ENCODE peak calls at places on chromosomes 1 and 21, in seven cellular contexts. K, J, W, A, Q, M and O are unnamed samples.

GRCh38 chr1:204941415-204942338 is 71.0 kb downstream of the NFASC start:
- DNase-seq in M (peak), W (peak), Q (peak), J (peak), A (peak), K (peak), O (peak)

GRCh38 chr1:12258272-12258671 is 28.4 kb downstream of the VPS13D start:
- DNase-seq in J (no peak), M (no peak), K (no peak), W (no peak), A (no peak), Q (no peak), O (no peak)

GRCh38 chr1:202967684-202968281 is 726 bp upstream of the CYB5R1 start:
- DNase-seq in Q (no peak), K (no peak), W (no peak), M (peak), A (peak), J (peak), O (no peak)

GRCh38 chr1:235917267-235917811 is 50.6 kb upstream of the LYST start:
- DNase-seq in J (peak), W (no peak), A (peak), Q (peak), K (peak), M (peak), O (peak)

GRCh38 chr1:57934745-57935144 is 510.9 kb upstream of the DAB1 start:
- DNase-seq in A (no peak), J (no peak), W (no peak), K (no peak), Q (no peak), M (no peak), O (no peak)

GRCh38 chr1:193183019-193183643 is 3.3 kb downstream of the B3GALT2 start:
- DNase-seq in K (peak), Q (peak), M (peak), J (no peak), W (peak), A (peak), O (peak)

GRCh38 chr1:223785808-223786207 is 59.9 kb downstream of the TP53BP2 start:
- DNase-seq in M (no peak), Q (no peak), K (no peak), J (no peak), W (no peak), A (no peak), O (no peak)

GRCh38 chr1:3687509-3687908 is 35.2 kb downstream of the TP73 start:
- DNase-seq in K (no peak), W (no peak), J (no peak), Q (no peak), M (no peak), A (no peak), O (no peak)

GRCh38 chr1:219381396-219381795 is 207.7 kb downstream of the LYPLAL1 start:
- DNase-seq in M (no peak), J (no peak), A (no peak), K (no peak), Q (no peak), W (no peak), O (no peak)

GRCh38 chr1:219555031-219555667 is 57.8 kb downstream of the ZC3H11B start:
- DNase-seq in W (peak), J (no peak), A (peak), K (no peak), M (peak), Q (peak), O (no peak)

GRCh38 chr1:12173631-12174121 is 6.9 kb downstream of the TNFRSF1B start:
- DNase-seq in M (no peak), A (no peak), W (no peak), Q (no peak), J (peak), K (no peak), O (no peak)

GRCh38 chr21:32392880-32393676 is at the start of gene URB1:
- DNase-seq in W (peak), A (peak), J (peak), K (peak), Q (peak), M (peak), O (peak)

GRCh38 chr1:11731719-11732283 is 4.1 kb upstream of the AGTRAP start:
- DNase-seq in W (no peak), M (peak), A (peak), K (no peak), J (peak), Q (peak), O (peak)

GRCh38 chr1:157994081-157994581 is 686 bp downstream of the KIRREL1 start:
- DNase-seq in Q (no peak), W (no peak), J (no peak), A (no peak), M (no peak), K (no peak), O (no peak)

GRCh38 chr1:200172311-200172710 is 144.8 kb downstream of the NR5A2 start:
- DNase-seq in M (peak), J (no peak), Q (peak), A (peak), K (no peak), W (no peak), O (no peak)

GRCh38 chr1:220462756-220463155 is 65.2 kb upstream of the MARK1 start:
- DNase-seq in Q (no peak), W (no peak), K (no peak), A (no peak), M (peak), J (no peak), O (peak)

GRCh38 chr21:31299291-31300147 is 44.5 kb downstream of the TIAM1 start:
- DNase-seq in K (no peak), Q (no peak), J (no peak), M (peak), A (no peak), W (no peak), O (no peak)

GRCh38 chr1:185514296-185514695 is 197.3 kb upstream of the IVNS1ABP start:
- DNase-seq in Q (no peak), W (no peak), M (no peak), J (no peak), A (no peak), K (no peak), O (no peak)

GRCh38 chr1:6180578-6181311 is 624 bp upstream of the CHD5 start:
- DNase-seq in A (no peak), W (no peak), K (no peak), J (no peak), Q (no peak), M (no peak), O (no peak)

GRCh38 chr1:110494522-110495406 is 24.2 kb downstream of the KCNA10 start:
- DNase-seq in W (no peak), M (no peak), K (no peak), Q (no peak), A (no peak), J (no peak), O (no peak)

GRCh38 chr1:12386130-12386529 is 156.3 kb downstream of the VPS13D start:
- DNase-seq in W (no peak), K (no peak), J (no peak), Q (no peak), M (peak), A (peak), O (no peak)

GRCh38 chr1:176693697-176694329 is 230.8 kb downstream of the PAPPA2 start:
- DNase-seq in A (no peak), K (no peak), Q (no peak), W (no peak), J (no peak), M (no peak), O (no peak)

GRCh38 chr1:5889462-5889861 is 102.8 kb downstream of the NPHP4 start:
- DNase-seq in J (no peak), A (no peak), W (no peak), Q (no peak), K (no peak), M (no peak), O (no peak)

GRCh38 chr1:31467005-31467674 is 54.1 kb downstream of the SERINC2 start:
- DNase-seq in K (no peak), Q (no peak), A (no peak), M (peak), W (no peak), J (no peak), O (no peak)

GRCh38 chr1:109768335-109768650 is 4.6 kb upstream of the EPS8L3 start:
- DNase-seq in W (no peak), M (no peak), J (peak), A (no peak), K (no peak), Q (no peak), O (no peak)

GRCh38 chr1:203867816-203868215 is 6.4 kb downstream of the SNRPE start:
- DNase-seq in A (peak), M (peak), Q (no peak), J (no peak), K (no peak), W (no peak), O (no peak)

GRCh38 chr1:212313616-212314015 is 28.4 kb downstream of the PPP2R5A start:
- DNase-seq in Q (peak), A (peak), K (no peak), W (no peak), M (no peak), J (no peak), O (no peak)

GRCh38 chr1:10960954-10961833 is 51.3 kb upstream of the TARDBP start:
- DNase-seq in W (peak), A (peak), K (peak), Q (peak), J (peak), M (peak), O (no peak)

GRCh38 chr1:244730934-244731434 is 78.1 kb downstream of the DESI2 start:
- DNase-seq in Q (no peak), M (no peak), K (no peak), A (no peak), J (no peak), W (no peak), O (no peak)